ENCODE peak calls at places on chromosome 6, in five cellular contexts. One of them, this sample, is unnamed.

GRCh38 chr6:36677059-36677749 is 1.3 kb upstream of the CDKN1A start:
- DNase-seq in mammary epithelial cell: peak
- DNase-seq in HS-5: no peak
- DNase-seq in activated T-helper 1 cell treated with anti-CD3 and anti-CD28 coated beads, Interleukin-2, amount 50 U/mL, for 16 hours: no peak
- DNase-seq in AG08395: peak
- DNase-seq in this sample: no peak

GRCh38 chr6:130240232-130240631 is 17.5 kb upstream of the SAMD3 start:
- DNase-seq in mammary epithelial cell: peak
- DNase-seq in HS-5: peak
- DNase-seq in activated T-helper 1 cell treated with anti-CD3 and anti-CD28 coated beads, Interleukin-2, amount 50 U/mL, for 16 hours: no peak
- DNase-seq in AG08395: peak
- DNase-seq in this sample: no peak

GRCh38 chr6:138666636-138667035 is 106.9 kb upstream of the CCDC28A start:
- DNase-seq in mammary epithelial cell: no peak
- DNase-seq in HS-5: no peak
- DNase-seq in activated T-helper 1 cell treated with anti-CD3 and anti-CD28 coated beads, Interleukin-2, amount 50 U/mL, for 16 hours: no peak
- DNase-seq in AG08395: no peak
- DNase-seq in this sample: no peak

GRCh38 chr6:31114540-31114876 is at the start of gene PSORS1C1:
- DNase-seq in mammary epithelial cell: peak
- DNase-seq in HS-5: peak
- DNase-seq in activated T-helper 1 cell treated with anti-CD3 and anti-CD28 coated beads, Interleukin-2, amount 50 U/mL, for 16 hours: no peak
- DNase-seq in AG08395: peak
- DNase-seq in this sample: no peak

GRCh38 chr6:56642366-56643261 is at the start of gene DST:
- DNase-seq in mammary epithelial cell: peak
- DNase-seq in HS-5: peak
- DNase-seq in activated T-helper 1 cell treated with anti-CD3 and anti-CD28 coated beads, Interleukin-2, amount 50 U/mL, for 16 hours: no peak
- DNase-seq in AG08395: peak
- DNase-seq in this sample: no peak

GRCh38 chr6:129041563-129041962 is 158.6 kb downstream of the LAMA2 start:
- DNase-seq in mammary epithelial cell: no peak
- DNase-seq in HS-5: no peak
- DNase-seq in activated T-helper 1 cell treated with anti-CD3 and anti-CD28 coated beads, Interleukin-2, amount 50 U/mL, for 16 hours: no peak
- DNase-seq in AG08395: no peak
- DNase-seq in this sample: no peak

GRCh38 chr6:31048090-31048489 is 37.8 kb downstream of the MUC22 start:
- DNase-seq in mammary epithelial cell: no peak
- DNase-seq in HS-5: no peak
- DNase-seq in activated T-helper 1 cell treated with anti-CD3 and anti-CD28 coated beads, Interleukin-2, amount 50 U/mL, for 16 hours: no peak
- DNase-seq in AG08395: no peak
- DNase-seq in this sample: no peak

GRCh38 chr6:106516629-106517028 is 112.7 kb downstream of the RTN4IP1 start:
- DNase-seq in mammary epithelial cell: no peak
- DNase-seq in HS-5: no peak
- DNase-seq in activated T-helper 1 cell treated with anti-CD3 and anti-CD28 coated beads, Interleukin-2, amount 50 U/mL, for 16 hours: no peak
- DNase-seq in AG08395: no peak
- DNase-seq in this sample: no peak

This sample was measured in esophagus squamous epithelium.